ENCODE peak calls at places on chromosomes 11 and 22, in ten cellular contexts. One of them, this sample, is unnamed.

GRCh38 chr22:20741634-20742581 is 32.0 kb upstream of the SERPIND1 start:
- DNase-seq in HCEC 1CT: peak; percentile 21
- DNase-seq in osteocyte: no peak
- DNase-seq in stomach: no peak
- DNase-seq in MCF 10A: peak; percentile 62
- DNase-seq in fibroblast of mammary gland: peak; percentile 27
- DNase-seq in stromal cell of bone marrow: no peak
- DNase-seq in 8988T: peak; percentile 39
- DNase-seq in uterus: no peak
- DNase-seq in HL-60: no peak
- DNase-seq in this sample: peak; percentile 43

GRCh38 chr22:29060931-29061330 is 700 bp downstream of the C22orf31 start:
- DNase-seq in HCEC 1CT: no peak
- DNase-seq in osteocyte: no peak
- DNase-seq in stomach: no peak
- DNase-seq in MCF 10A: no peak
- DNase-seq in fibroblast of mammary gland: no peak
- DNase-seq in stromal cell of bone marrow: no peak
- DNase-seq in 8988T: no peak
- DNase-seq in uterus: no peak
- DNase-seq in HL-60: no peak
- DNase-seq in this sample: no peak

GRCh38 chr11:26483101-26483500 is 89.0 kb downstream of the MUC15 start:
- DNase-seq in HCEC 1CT: peak; percentile 70
- DNase-seq in osteocyte: no peak
- DNase-seq in stomach: no peak
- DNase-seq in MCF 10A: no peak
- DNase-seq in fibroblast of mammary gland: peak; percentile 81
- DNase-seq in stromal cell of bone marrow: peak; percentile 1
- DNase-seq in 8988T: no peak
- DNase-seq in uterus: no peak
- DNase-seq in HL-60: no peak
- DNase-seq in this sample: no peak

GRCh38 chr22:41009222-41009948 is 58.2 kb downstream of the RBX1 start:
- DNase-seq in HCEC 1CT: peak; percentile 60
- DNase-seq in osteocyte: no peak
- DNase-seq in stomach: no peak
- DNase-seq in MCF 10A: peak; percentile 69
- DNase-seq in fibroblast of mammary gland: peak; percentile 97
- DNase-seq in stromal cell of bone marrow: peak; percentile 70
- DNase-seq in 8988T: no peak
- DNase-seq in uterus: no peak
- DNase-seq in HL-60: peak; percentile 75
- DNase-seq in this sample: no peak

GRCh38 chr11:17013548-17014320 is 480 bp downstream of the PLEKHA7 start:
- DNase-seq in HCEC 1CT: no peak
- DNase-seq in osteocyte: no peak
- DNase-seq in stomach: peak; percentile 62
- DNase-seq in MCF 10A: peak; percentile 22
- DNase-seq in fibroblast of mammary gland: no peak
- DNase-seq in stromal cell of bone marrow: no peak
- DNase-seq in 8988T: peak; percentile 45
- DNase-seq in uterus: no peak
- DNase-seq in HL-60: no peak
- DNase-seq in this sample: no peak

GRCh38 chr22:27726726-27727449 is 74.7 kb downstream of the MN1 start:
- DNase-seq in HCEC 1CT: no peak
- DNase-seq in osteocyte: peak; percentile 93
- DNase-seq in stomach: peak; percentile 56
- DNase-seq in MCF 10A: peak; percentile 84
- DNase-seq in fibroblast of mammary gland: peak; percentile 68
- DNase-seq in stromal cell of bone marrow: peak; percentile 75
- DNase-seq in 8988T: no peak
- DNase-seq in uterus: peak; percentile 53
- DNase-seq in HL-60: no peak
- DNase-seq in this sample: no peak

GRCh38 chr22:36729321-36729720 is 25.8 kb upstream of the CACNG2 start:
- DNase-seq in HCEC 1CT: no peak
- DNase-seq in osteocyte: peak; percentile 49
- DNase-seq in stomach: no peak
- DNase-seq in MCF 10A: no peak
- DNase-seq in fibroblast of mammary gland: no peak
- DNase-seq in stromal cell of bone marrow: no peak
- DNase-seq in 8988T: no peak
- DNase-seq in uterus: no peak
- DNase-seq in HL-60: no peak
- DNase-seq in this sample: no peak

GRCh38 chr11:46277313-46277622 is 194 bp upstream of the CREB3L1 start:
- DNase-seq in HCEC 1CT: peak; percentile 78
- DNase-seq in osteocyte: no peak
- DNase-seq in stomach: no peak
- DNase-seq in MCF 10A: no peak
- DNase-seq in fibroblast of mammary gland: peak; percentile 64
- DNase-seq in stromal cell of bone marrow: peak; percentile 50
- DNase-seq in 8988T: no peak
- DNase-seq in uterus: no peak
- DNase-seq in HL-60: no peak
- DNase-seq in this sample: peak; percentile 32

GRCh38 chr11:121029153-121029552 is 5.3 kb downstream of the TBCEL start:
- DNase-seq in HCEC 1CT: no peak
- DNase-seq in osteocyte: no peak
- DNase-seq in stomach: no peak
- DNase-seq in MCF 10A: no peak
- DNase-seq in fibroblast of mammary gland: no peak
- DNase-seq in stromal cell of bone marrow: no peak
- DNase-seq in 8988T: no peak
- DNase-seq in uterus: no peak
- DNase-seq in HL-60: no peak
- DNase-seq in this sample: no peak

GRCh38 chr11:19079643-19080440 is 19.3 kb upstream of the MRGPRX2 start:
- DNase-seq in HCEC 1CT: peak; percentile 94
- DNase-seq in osteocyte: no peak
- DNase-seq in stomach: no peak
- DNase-seq in MCF 10A: peak; percentile 91
- DNase-seq in fibroblast of mammary gland: peak; percentile 94
- DNase-seq in stromal cell of bone marrow: peak; percentile 93
- DNase-seq in 8988T: no peak
- DNase-seq in uterus: peak; percentile 25
- DNase-seq in HL-60: no peak
- DNase-seq in this sample: peak; percentile 16

GRCh38 chr22:20015971-20016733 is 471 bp downstream of the ARVCF start:
- DNase-seq in HCEC 1CT: no peak
- DNase-seq in osteocyte: no peak
- DNase-seq in stomach: peak; percentile 47
- DNase-seq in MCF 10A: no peak
- DNase-seq in fibroblast of mammary gland: no peak
- DNase-seq in stromal cell of bone marrow: no peak
- DNase-seq in 8988T: peak; percentile 58
- DNase-seq in uterus: no peak
- DNase-seq in HL-60: no peak
- DNase-seq in this sample: no peak

GRCh38 chr22:29837780-29838598 is at the start of gene ASCC2:
- DNase-seq in HCEC 1CT: peak; percentile 96
- DNase-seq in osteocyte: peak; percentile 98
- DNase-seq in stomach: peak; percentile 100
- DNase-seq in MCF 10A: peak; percentile 98
- DNase-seq in fibroblast of mammary gland: peak; percentile 93
- DNase-seq in stromal cell of bone marrow: peak; percentile 92
- DNase-seq in 8988T: peak; percentile 81
- DNase-seq in uterus: peak; percentile 98
- DNase-seq in HL-60: peak; percentile 96
- DNase-seq in this sample: peak; percentile 93

GRCh38 chr11:68206211-68206610 is 6.9 kb downstream of the KMT5B start:
- DNase-seq in HCEC 1CT: peak; percentile 72
- DNase-seq in osteocyte: no peak
- DNase-seq in stomach: no peak
- DNase-seq in MCF 10A: peak; percentile 73
- DNase-seq in fibroblast of mammary gland: peak; percentile 72
- DNase-seq in stromal cell of bone marrow: peak; percentile 40
- DNase-seq in 8988T: no peak
- DNase-seq in uterus: no peak
- DNase-seq in HL-60: no peak
- DNase-seq in this sample: no peak

GRCh38 chr22:32764330-32765116 is 37.0 kb upstream of the TIMP3 start:
- DNase-seq in HCEC 1CT: no peak
- DNase-seq in osteocyte: no peak
- DNase-seq in stomach: no peak
- DNase-seq in MCF 10A: peak; percentile 19
- DNase-seq in fibroblast of mammary gland: peak; percentile 96
- DNase-seq in stromal cell of bone marrow: peak; percentile 77
- DNase-seq in 8988T: no peak
- DNase-seq in uterus: peak; percentile 84
- DNase-seq in HL-60: no peak
- DNase-seq in this sample: no peak

GRCh38 chr11:93770160-93770559 is 13.9 kb upstream of the MED17 start:
- DNase-seq in HCEC 1CT: no peak
- DNase-seq in osteocyte: no peak
- DNase-seq in stomach: no peak
- DNase-seq in MCF 10A: no peak
- DNase-seq in fibroblast of mammary gland: no peak
- DNase-seq in stromal cell of bone marrow: no peak
- DNase-seq in 8988T: no peak
- DNase-seq in uterus: no peak
- DNase-seq in HL-60: no peak
- DNase-seq in this sample: no peak

GRCh38 chr11:106989056-106989455 is 29.2 kb downstream of the GUCY1A2 start:
- DNase-seq in HCEC 1CT: peak; percentile 9
- DNase-seq in osteocyte: no peak
- DNase-seq in stomach: no peak
- DNase-seq in MCF 10A: peak; percentile 44
- DNase-seq in fibroblast of mammary gland: peak; percentile 60
- DNase-seq in stromal cell of bone marrow: no peak
- DNase-seq in 8988T: no peak
- DNase-seq in uterus: no peak
- DNase-seq in HL-60: no peak
- DNase-seq in this sample: no peak

GRCh38 chr11:33410086-33410765 is 153.0 kb downstream of the HIPK3 start:
- DNase-seq in HCEC 1CT: no peak
- DNase-seq in osteocyte: no peak
- DNase-seq in stomach: no peak
- DNase-seq in MCF 10A: no peak
- DNase-seq in fibroblast of mammary gland: no peak
- DNase-seq in stromal cell of bone marrow: no peak
- DNase-seq in 8988T: no peak
- DNase-seq in uterus: no peak
- DNase-seq in HL-60: no peak
- DNase-seq in this sample: no peak

GRCh38 chr11:2518983-2519340 is 74.2 kb downstream of the KCNQ1 start:
- DNase-seq in HCEC 1CT: no peak
- DNase-seq in osteocyte: peak; percentile 78
- DNase-seq in stomach: peak; percentile 13
- DNase-seq in MCF 10A: no peak
- DNase-seq in fibroblast of mammary gland: no peak
- DNase-seq in stromal cell of bone marrow: no peak
- DNase-seq in 8988T: peak; percentile 17
- DNase-seq in uterus: peak; percentile 6
- DNase-seq in HL-60: no peak
- DNase-seq in this sample: no peak

GRCh38 chr11:118264568-118265470 is 722 bp upstream of the MPZL2 start:
- DNase-seq in HCEC 1CT: no peak
- DNase-seq in osteocyte: no peak
- DNase-seq in stomach: no peak
- DNase-seq in MCF 10A: peak; percentile 31
- DNase-seq in fibroblast of mammary gland: no peak
- DNase-seq in stromal cell of bone marrow: no peak
- DNase-seq in 8988T: no peak
- DNase-seq in uterus: no peak
- DNase-seq in HL-60: no peak
- DNase-seq in this sample: no peak

GRCh38 chr11:134386945-134387344 is 25.1 kb downstream of the B3GAT1 start:
- DNase-seq in HCEC 1CT: no peak
- DNase-seq in osteocyte: no peak
- DNase-seq in stomach: no peak
- DNase-seq in MCF 10A: no peak
- DNase-seq in fibroblast of mammary gland: no peak
- DNase-seq in stromal cell of bone marrow: no peak
- DNase-seq in 8988T: no peak
- DNase-seq in uterus: no peak
- DNase-seq in HL-60: no peak
- DNase-seq in this sample: no peak

GRCh38 chr11:64538501-64538951 is 52.5 kb upstream of the SLC22A12 start:
- DNase-seq in HCEC 1CT: no peak
- DNase-seq in osteocyte: no peak
- DNase-seq in stomach: no peak
- DNase-seq in MCF 10A: no peak
- DNase-seq in fibroblast of mammary gland: no peak
- DNase-seq in stromal cell of bone marrow: no peak
- DNase-seq in 8988T: no peak
- DNase-seq in uterus: no peak
- DNase-seq in HL-60: no peak
- DNase-seq in this sample: no peak

GRCh38 chr22:48331691-48332220 is 1495.9 kb downstream of the BRD1 start:
- DNase-seq in HCEC 1CT: no peak
- DNase-seq in osteocyte: no peak
- DNase-seq in stomach: no peak
- DNase-seq in MCF 10A: no peak
- DNase-seq in fibroblast of mammary gland: no peak
- DNase-seq in stromal cell of bone marrow: no peak
- DNase-seq in 8988T: no peak
- DNase-seq in uterus: no peak
- DNase-seq in HL-60: no peak
- DNase-seq in this sample: no peak

GRCh38 chr11:67389477-67389876 is 2.3 kb upstream of the RAD9A start:
- DNase-seq in HCEC 1CT: no peak
- DNase-seq in osteocyte: no peak
- DNase-seq in stomach: peak; percentile 67
- DNase-seq in MCF 10A: no peak
- DNase-seq in fibroblast of mammary gland: no peak
- DNase-seq in stromal cell of bone marrow: no peak
- DNase-seq in 8988T: peak; percentile 88
- DNase-seq in uterus: no peak
- DNase-seq in HL-60: no peak
- DNase-seq in this sample: no peak

GRCh38 chr22:31248138-31248745 is 36.1 kb downstream of the LIMK2 start:
- DNase-seq in HCEC 1CT: peak; percentile 76
- DNase-seq in osteocyte: peak; percentile 93
- DNase-seq in stomach: peak; percentile 57
- DNase-seq in MCF 10A: peak; percentile 95
- DNase-seq in fibroblast of mammary gland: peak; percentile 88
- DNase-seq in stromal cell of bone marrow: peak; percentile 85
- DNase-seq in 8988T: no peak
- DNase-seq in uterus: peak; percentile 79
- DNase-seq in HL-60: peak; percentile 43
- DNase-seq in this sample: peak; percentile 22

GRCh38 chr22:39727541-39727940 is 157.0 kb downstream of the CACNA1I start:
- DNase-seq in HCEC 1CT: peak; percentile 21
- DNase-seq in osteocyte: peak; percentile 80
- DNase-seq in stomach: no peak
- DNase-seq in MCF 10A: no peak
- DNase-seq in fibroblast of mammary gland: peak; percentile 41
- DNase-seq in stromal cell of bone marrow: no peak
- DNase-seq in 8988T: no peak
- DNase-seq in uterus: no peak
- DNase-seq in HL-60: no peak
- DNase-seq in this sample: no peak

GRCh38 chr11:86996953-86997570 is 40.7 kb upstream of the TMEM135 start:
- DNase-seq in HCEC 1CT: no peak
- DNase-seq in osteocyte: no peak
- DNase-seq in stomach: no peak
- DNase-seq in MCF 10A: no peak
- DNase-seq in fibroblast of mammary gland: no peak
- DNase-seq in stromal cell of bone marrow: no peak
- DNase-seq in 8988T: no peak
- DNase-seq in uterus: no peak
- DNase-seq in HL-60: no peak
- DNase-seq in this sample: no peak

GRCh38 chr11:57979532-57980079 is 44.1 kb upstream of the OR9Q1 start:
- DNase-seq in HCEC 1CT: no peak
- DNase-seq in osteocyte: no peak
- DNase-seq in stomach: no peak
- DNase-seq in MCF 10A: no peak
- DNase-seq in fibroblast of mammary gland: no peak
- DNase-seq in stromal cell of bone marrow: peak; percentile 28
- DNase-seq in 8988T: no peak
- DNase-seq in uterus: no peak
- DNase-seq in HL-60: no peak
- DNase-seq in this sample: no peak

GRCh38 chr22:42443240-42444059 is 11.2 kb upstream of the NFAM1 start:
- DNase-seq in HCEC 1CT: no peak
- DNase-seq in osteocyte: no peak
- DNase-seq in stomach: no peak
- DNase-seq in MCF 10A: no peak
- DNase-seq in fibroblast of mammary gland: no peak
- DNase-seq in stromal cell of bone marrow: no peak
- DNase-seq in 8988T: no peak
- DNase-seq in uterus: no peak
- DNase-seq in HL-60: no peak
- DNase-seq in this sample: no peak

This sample was measured in hippocampal formation.